ENCODE peak calls at places on chromosomes 5 and 9, in seven cellular contexts. T, J, I, X, P, Z and F are unnamed samples. For H3K36me3, the result is how much of the 10 kb centered on the place peaks cover.

GRCh38 chr5:72366324-72366976 is 46.3 kb downstream of the PTCD2 start:
- DNase-seq in J (peak), Z (peak), T (no peak), P (peak), I (peak), X (peak), F (peak)

GRCh38 chr5:172437445-172438303 is 16.7 kb downstream of the SH3PXD2B start:
- DNase-seq in T (peak), Z (peak), X (peak), P (peak), I (no peak), J (no peak), F (peak)

GRCh38 chr9:101458955-101459631 is 23.5 kb upstream of the ALDOB start:
- DNase-seq in T (no peak), P (peak), I (no peak), J (no peak), X (no peak), Z (peak), F (peak)

GRCh38 chr9:128635266-128636023 is 21.2 kb downstream of the DYNC2I2 start:
- DNase-seq in T (peak), Z (peak), J (no peak), I (no peak), P (peak), X (peak), F (peak)

GRCh38 chr5:132227485-132228240 is at the start of gene P4HA2:
- DNase-seq in Z (peak), T (peak), I (peak), J (no peak), X (peak), P (peak), F (peak)

GRCh38 chr5:71783891-71784290 is 64.8 kb downstream of the CARTPT start:
- DNase-seq in X (no peak), I (no peak), T (no peak), Z (no peak), P (no peak), J (no peak), F (no peak)

GRCh38 chr9:114684036-114684435 is 2.0 kb upstream of the TEX48 start:
- DNase-seq in X (no peak), Z (no peak), T (no peak), P (no peak), J (no peak), I (no peak), F (no peak)

GRCh38 chr9:120625222-120625621 is 45.3 kb upstream of the CDK5RAP2 start:
- DNase-seq in P (no peak), T (no peak), Z (no peak), X (no peak), J (no peak), I (no peak), F (no peak)

GRCh38 chr5:155850411-155850810 is 476.6 kb upstream of the SGCD start:
- DNase-seq in J (no peak), I (no peak), Z (no peak), P (no peak), X (no peak), T (no peak), F (no peak)

GRCh38 chr5:175657593-175658271 is at the start of gene HRH2:
- DNase-seq in T (peak), I (no peak), Z (no peak), P (no peak), X (peak), J (no peak), F (peak)

GRCh38 chr5:94832685-94833084 is 214.2 kb downstream of the SLF1 start:
- DNase-seq in P (no peak), T (no peak), X (no peak), Z (no peak), J (no peak), I (no peak), F (no peak)

GRCh38 chr5:173627860-173628392 is 11.5 kb upstream of the BOD1 start:
- DNase-seq in J (no peak), Z (no peak), T (no peak), I (no peak), X (no peak), P (no peak), F (no peak)

GRCh38 chr5:148828461-148829247 is 2.2 kb downstream of the ADRB2 start:
- DNase-seq in T (no peak), I (peak), P (no peak), X (no peak), Z (no peak), J (no peak), F (no peak)

GRCh38 chr5:121752149-121752548 is 99.5 kb upstream of the FTMT start:
- DNase-seq in I (no peak), P (no peak), Z (no peak), J (no peak), X (no peak), T (no peak), F (no peak)

GRCh38 chr5:172503925-172504730 is 49.8 kb upstream of the SH3PXD2B start:
- DNase-seq in X (peak), I (peak), J (no peak), T (no peak), P (no peak), Z (peak), F (peak)

GRCh38 chr9:107422189-107422802 is 67.3 kb downstream of the KLF4 start:
- DNase-seq in Z (peak), X (peak), J (no peak), T (peak), I (no peak), P (peak), F (peak)

GRCh38 chr5:52893105-52893504 is 96.0 kb upstream of the ITGA2 start:
- DNase-seq in I (no peak), T (no peak), J (no peak), P (no peak), X (no peak), Z (no peak), F (no peak)

GRCh38 chr9:3262831-3263544 is 262.8 kb downstream of the RFX3 start:
- DNase-seq in I (no peak), X (no peak), J (no peak), Z (no peak), T (no peak), P (no peak), F (no peak)

GRCh38 chr5:35384658-35385057 is 154.4 kb upstream of the PRLR start:
- DNase-seq in X (no peak), J (no peak), Z (no peak), I (no peak), T (no peak), P (no peak), F (no peak)

GRCh38 chr5:108028411-108028810 is 353.5 kb downstream of the FBXL17 start:
- DNase-seq in T (no peak), P (no peak), J (no peak), I (no peak), Z (no peak), X (no peak), F (no peak)

GRCh38 chr5:137487600-137487999 is 11.5 kb downstream of the SPOCK1 start:
- DNase-seq in T (no peak), P (no peak), Z (no peak), X (no peak), I (peak), J (no peak), F (no peak)

GRCh38 chr5:180353963-180354574 is 933 bp upstream of the GFPT2 start:
- DNase-seq in J (no peak), Z (no peak), I (no peak), T (no peak), X (no peak), P (no peak), F (no peak)

GRCh38 chr5:171432581-171433351 is 13.3 kb downstream of the FGF18 start:
- DNase-seq in T (peak), P (no peak), J (no peak), Z (no peak), I (no peak), X (no peak), F (no peak)

GRCh38 chr5:132056610-132057497 is 3.6 kb upstream of the IL3 start:
- DNase-seq in T (no peak), J (no peak), I (no peak), Z (no peak), P (no peak), X (peak), F (no peak)

GRCh38 chr5:83577036-83577636 is 105.6 kb downstream of the VCAN start:
- DNase-seq in P (peak), T (no peak), X (no peak), I (no peak), Z (peak), J (no peak), F (no peak)

GRCh38 chr9:94096819-94097577 is 12.7 kb downstream of the PTPDC1 start:
- DNase-seq in T (no peak), J (no peak), P (no peak), X (no peak), I (no peak), Z (no peak), F (no peak)

GRCh38 chr5:134053840-134054338 is 49.1 kb upstream of the VDAC1 start:
- DNase-seq in J (no peak), I (no peak), Z (peak), T (no peak), X (no peak), P (peak), F (no peak)

DNA sequence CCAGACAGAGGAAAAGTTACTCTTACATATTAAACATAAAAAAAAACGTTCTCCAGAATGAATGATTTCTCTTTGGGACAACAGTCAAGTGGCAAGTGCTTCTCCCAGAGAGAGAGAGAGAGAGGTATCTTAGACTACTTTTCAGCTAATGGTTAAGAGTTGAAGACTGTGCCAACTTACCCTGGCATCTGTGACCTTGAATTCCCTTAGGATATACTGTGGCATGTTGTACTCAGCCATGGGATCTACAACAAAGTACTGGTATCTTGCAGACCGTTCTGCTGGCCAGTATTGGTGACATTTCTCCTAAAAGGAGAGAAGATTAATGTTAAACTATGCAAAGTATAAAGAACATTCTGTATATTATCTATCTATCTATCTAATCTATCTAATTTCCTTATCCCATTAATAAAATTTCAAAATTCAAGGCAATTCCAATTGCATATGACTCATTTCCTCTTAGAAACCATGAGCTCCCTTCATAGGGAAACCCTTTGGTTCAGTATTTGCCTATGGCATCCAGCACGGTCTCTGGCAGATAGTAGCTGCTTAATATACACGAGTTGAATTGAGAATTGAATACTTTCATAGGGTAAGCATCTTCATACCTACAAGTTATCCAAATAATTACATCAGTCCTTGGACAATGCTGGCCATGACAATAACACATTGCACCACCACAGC is 539.3 kb upstream of the DMAC1 start:
- DNase-seq in Z (no peak), T (no peak), J (no peak), X (no peak), P (no peak), I (no peak), F (no peak)
- H3K36me3 ChIP-seq in Z (under half), T (under half), J (under half), X (under half), P (under half), I (under half), F (under half)

DNA sequence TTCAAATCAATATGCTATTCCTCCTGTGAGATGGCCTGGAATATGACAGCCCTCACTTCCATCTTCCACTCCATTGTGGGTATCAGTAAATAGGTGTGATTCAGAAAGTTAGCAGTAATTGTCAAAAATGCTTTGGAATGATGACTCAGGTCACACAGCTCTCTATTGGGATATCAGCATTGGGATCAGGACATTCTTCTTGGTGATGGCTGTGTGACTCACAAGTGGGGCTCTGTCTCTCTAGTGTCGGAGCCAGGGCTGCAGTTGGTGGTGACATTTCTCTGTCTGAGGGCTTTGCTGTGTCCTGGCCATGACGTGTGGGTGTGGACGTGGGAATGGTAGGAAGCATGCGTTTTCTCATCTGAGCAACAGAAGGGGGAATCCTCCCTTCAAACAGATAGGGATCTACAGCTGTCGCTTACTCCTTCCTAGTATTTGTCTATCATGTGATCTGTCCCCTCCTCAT is 125.1 kb downstream of the TRIO start:
- DNase-seq in P (peak), J (no peak), Z (no peak), T (no peak), X (no peak), I (no peak), F (no peak)
- H3K4me3 ChIP-seq in P (peak), J (no peak), Z (no peak), T (no peak), X (no peak), I (no peak), F (no peak)

DNA sequence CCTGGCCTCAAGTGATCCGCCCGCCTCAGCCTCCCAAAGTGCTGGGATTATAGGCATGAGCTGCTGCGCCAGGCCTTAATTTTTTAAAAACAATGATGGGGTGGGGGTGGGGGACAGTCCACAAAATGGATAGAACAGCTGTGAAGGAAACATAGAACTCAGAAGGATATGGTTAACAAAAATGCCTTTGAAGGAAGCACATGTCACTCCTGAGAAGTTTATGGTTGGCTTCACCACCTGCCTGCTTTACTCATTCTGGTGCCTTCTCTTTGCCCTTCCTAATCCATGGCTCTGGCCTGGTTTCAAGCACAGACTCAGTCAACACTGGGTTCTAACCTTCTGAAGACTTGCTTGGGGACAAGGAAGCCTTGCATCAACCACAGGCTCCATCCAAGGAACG is 10.3 kb downstream of the BAG1 start:
- DNase-seq in I (no peak), Z (no peak), X (no peak), P (no peak), J (no peak), T (no peak), F (no peak)
- H3K36me3 ChIP-seq in I (half or more), Z (under half), X (half or more), P (half or more), J (under half), T (half or more), F (half or more)

DNA sequence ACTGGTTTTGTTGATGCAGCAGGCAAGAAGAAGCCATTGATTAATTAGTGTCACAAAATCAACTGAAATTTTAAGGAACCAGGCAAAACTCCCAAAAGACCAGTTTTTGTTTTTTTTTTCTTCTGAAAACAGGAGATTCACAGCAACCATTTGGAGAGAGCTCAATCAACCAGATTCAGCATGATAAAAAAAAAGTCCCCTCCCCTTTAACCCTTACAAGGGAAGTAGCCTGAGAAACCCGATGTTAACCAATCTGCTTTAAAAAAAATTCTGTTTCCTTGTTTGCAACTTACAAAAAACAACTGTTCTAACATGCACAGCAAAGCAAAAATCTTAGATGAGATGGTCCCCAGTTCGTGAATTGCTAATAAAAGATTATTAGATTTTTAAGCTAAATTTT is 59.7 kb downstream of the HMHB1 start:
- DNase-seq in Z (no peak), J (no peak), X (no peak), T (no peak), P (no peak), I (no peak), F (no peak)
- H3K4me3 ChIP-seq in Z (no peak), J (no peak), X (no peak), T (no peak), P (no peak), I (no peak), F (no peak)

GRCh38 chr5:170267431-170268152 is 30.0 kb downstream of the LCP2 start:
- DNase-seq in J (peak), P (peak), X (peak), I (peak), T (peak), Z (peak), F (peak)

GRCh38 chr5:170265527-170265926 is 32.0 kb downstream of the LCP2 start:
- DNase-seq in X (peak), Z (no peak), P (no peak), T (no peak), J (no peak), I (peak), F (peak)

GRCh38 chr5:170262061-170262764 is 29.4 kb downstream of the C5orf58 start:
- DNase-seq in T (no peak), P (no peak), X (no peak), J (no peak), I (no peak), Z (no peak), F (no peak)

GRCh38 chr5:170266570-170267379 is 30.8 kb downstream of the LCP2 start:
- DNase-seq in P (no peak), I (no peak), Z (no peak), J (no peak), X (no peak), T (no peak), F (no peak)

DNA sequence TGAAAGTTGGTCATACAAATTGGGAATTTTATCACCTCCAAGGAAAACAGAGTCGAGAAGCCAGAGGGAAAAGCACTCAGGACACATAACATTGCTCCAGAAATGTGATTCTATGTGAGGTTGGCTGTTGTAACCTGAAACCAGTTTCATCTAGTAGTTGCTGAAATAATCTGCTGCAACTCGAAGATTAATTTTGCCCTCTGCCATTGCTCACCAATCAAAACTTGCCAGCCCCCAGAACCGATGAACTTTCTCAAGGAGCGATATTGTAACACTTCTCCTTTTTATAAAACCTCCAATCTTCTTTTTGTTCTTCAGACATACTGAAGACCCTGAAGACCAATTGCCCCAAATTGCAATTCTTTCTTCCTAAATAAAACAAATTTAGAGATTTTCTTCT is 31.1 kb downstream of the C5orf58 start:
- DNase-seq in J (no peak), P (no peak), X (no peak), I (no peak), Z (no peak), T (no peak), F (no peak)
- H3K36me3 ChIP-seq in J (under half), P (under half), X (under half), I (under half), Z (under half), T (half or more), F (under half)

GRCh38 chr9:89720721-89721660 is 116.2 kb downstream of the GADD45G start:
- DNase-seq in J (no peak), P (no peak), T (no peak), I (no peak), X (no peak), Z (no peak), F (no peak)

GRCh38 chr9:89719202-89719601 is 114.4 kb downstream of the GADD45G start:
- DNase-seq in T (no peak), X (no peak), Z (no peak), P (no peak), I (no peak), J (no peak), F (no peak)

GRCh38 chr9:89721971-89722530 is 117.2 kb downstream of the GADD45G start:
- DNase-seq in X (no peak), Z (no peak), I (no peak), P (no peak), T (no peak), J (no peak), F (no peak)

GRCh38 chr9:89723696-89724095 is 118.9 kb downstream of the GADD45G start:
- DNase-seq in P (no peak), T (no peak), Z (no peak), X (no peak), I (no peak), J (no peak), F (no peak)

DNA sequence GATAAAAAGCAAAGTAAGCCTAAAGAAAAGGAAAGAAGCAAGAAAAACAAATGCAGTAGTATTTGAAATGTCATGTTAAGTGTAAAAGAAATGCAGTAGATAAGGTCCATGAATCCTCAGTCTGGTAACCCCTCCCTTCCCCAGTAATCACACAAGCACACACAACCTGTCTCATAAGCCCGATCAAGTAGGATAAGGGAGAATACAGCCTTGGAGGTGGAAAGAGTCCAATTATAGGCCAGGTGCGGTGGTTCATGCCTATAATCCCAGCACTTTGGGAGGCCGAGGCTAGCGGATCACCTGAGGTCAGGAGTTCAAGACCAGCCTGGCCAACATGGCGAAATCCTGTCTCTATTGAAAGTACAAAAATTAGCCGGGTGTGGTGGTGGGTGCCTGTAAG is 117.9 kb downstream of the GADD45G start:
- DNase-seq in T (no peak), I (no peak), J (no peak), X (no peak), P (no peak), Z (no peak), F (no peak)
- H3K4me3 ChIP-seq in T (no peak), I (no peak), J (no peak), X (no peak), P (no peak), Z (no peak), F (no peak)

GRCh38 chr5:178587793-178588611 is 2.2 kb downstream of the COL23A1 start:
- DNase-seq in T (no peak), J (no peak), X (no peak), Z (no peak), I (no peak), P (no peak), F (no peak)
- H3K36me3 ChIP-seq in T (under half), J (under half), X (under half), Z (under half), I (under half), P (under half), F (under half)